ENCODE peak calls at places on chromosomes 2 and 18, in eight cellular contexts. One of them, this sample, is unnamed. For H3K4me1, the result is how much of the 10 kb centered on the place peaks cover.

GRCh38 chr2:8679827-8680731 is 1.8 kb upstream of the ID2 start:
- DNase-seq in mammary epithelial cell: no peak
- DNase-seq in upper lobe of right lung: peak
- DNase-seq in psoas muscle: no peak
- DNase-seq in MM.1S: no peak
- DNase-seq in tibial artery: peak
- DNase-seq in hepatocyte: peak
- DNase-seq in heart right ventricle: peak
- DNase-seq in this sample: peak

GRCh38 chr2:207619764-207620203 is 5.4 kb downstream of the METTL21A start:
- DNase-seq in mammary epithelial cell: no peak
- DNase-seq in upper lobe of right lung: no peak
- DNase-seq in psoas muscle: no peak
- DNase-seq in MM.1S: no peak
- DNase-seq in tibial artery: no peak
- DNase-seq in hepatocyte: no peak
- DNase-seq in heart right ventricle: no peak
- DNase-seq in this sample: no peak

GRCh38 chr2:180006236-180006635 is 861 bp downstream of the CWC22 start:
- DNase-seq in mammary epithelial cell: no peak
- DNase-seq in upper lobe of right lung: no peak
- DNase-seq in psoas muscle: no peak
- DNase-seq in MM.1S: no peak
- DNase-seq in tibial artery: no peak
- DNase-seq in hepatocyte: no peak
- DNase-seq in heart right ventricle: no peak
- DNase-seq in this sample: no peak

GRCh38 chr2:191459158-191459557 is 214.0 kb downstream of the MYO1B start:
- DNase-seq in mammary epithelial cell: no peak
- DNase-seq in upper lobe of right lung: no peak
- DNase-seq in psoas muscle: no peak
- DNase-seq in MM.1S: no peak
- DNase-seq in tibial artery: no peak
- DNase-seq in hepatocyte: no peak
- DNase-seq in heart right ventricle: no peak
- DNase-seq in this sample: no peak

GRCh38 chr2:181312515-181312927 is 144.7 kb upstream of the ITGA4 start:
- DNase-seq in mammary epithelial cell: no peak
- DNase-seq in upper lobe of right lung: no peak
- DNase-seq in psoas muscle: no peak
- DNase-seq in MM.1S: peak
- DNase-seq in tibial artery: no peak
- DNase-seq in hepatocyte: no peak
- DNase-seq in heart right ventricle: no peak
- DNase-seq in this sample: no peak

GRCh38 chr2:46202453-46202852 is 94.8 kb upstream of the EPAS1 start:
- DNase-seq in mammary epithelial cell: no peak
- DNase-seq in upper lobe of right lung: no peak
- DNase-seq in psoas muscle: no peak
- DNase-seq in MM.1S: no peak
- DNase-seq in tibial artery: no peak
- DNase-seq in hepatocyte: no peak
- DNase-seq in heart right ventricle: no peak
- DNase-seq in this sample: no peak

GRCh38 chr2:169276045-169276444 is 86.3 kb downstream of the LRP2 start:
- DNase-seq in mammary epithelial cell: peak
- DNase-seq in upper lobe of right lung: no peak
- DNase-seq in psoas muscle: no peak
- DNase-seq in MM.1S: peak
- DNase-seq in tibial artery: no peak
- DNase-seq in hepatocyte: no peak
- DNase-seq in heart right ventricle: no peak
- DNase-seq in this sample: peak

GRCh38 chr2:76640905-76641304 is 881.3 kb downstream of the LRRTM4 start:
- DNase-seq in mammary epithelial cell: peak
- DNase-seq in upper lobe of right lung: no peak
- DNase-seq in psoas muscle: no peak
- DNase-seq in MM.1S: no peak
- DNase-seq in tibial artery: no peak
- DNase-seq in hepatocyte: no peak
- DNase-seq in heart right ventricle: no peak
- DNase-seq in this sample: no peak

GRCh38 chr2:86622878-86623548 is 652 bp downstream of the RNF103 start:
- DNase-seq in mammary epithelial cell: peak
- DNase-seq in upper lobe of right lung: peak
- DNase-seq in psoas muscle: peak
- DNase-seq in MM.1S: peak
- DNase-seq in tibial artery: peak
- DNase-seq in hepatocyte: peak
- DNase-seq in heart right ventricle: peak
- DNase-seq in this sample: peak

GRCh38 chr2:69781321-69782248 is 39.7 kb downstream of the ANXA4 start:
- DNase-seq in mammary epithelial cell: no peak
- DNase-seq in upper lobe of right lung: no peak
- DNase-seq in psoas muscle: no peak
- DNase-seq in MM.1S: no peak
- DNase-seq in tibial artery: no peak
- DNase-seq in hepatocyte: peak
- DNase-seq in heart right ventricle: no peak
- DNase-seq in this sample: peak

GRCh38 chr18:22504665-22505064 is 87.0 kb upstream of the CTAGE1 start:
- DNase-seq in mammary epithelial cell: peak
- DNase-seq in upper lobe of right lung: no peak
- DNase-seq in psoas muscle: no peak
- DNase-seq in MM.1S: no peak
- DNase-seq in tibial artery: no peak
- DNase-seq in hepatocyte: no peak
- DNase-seq in heart right ventricle: no peak
- DNase-seq in this sample: no peak

GRCh38 chr18:46253498-46253897 is 149.3 kb downstream of the HAUS1 start:
- DNase-seq in mammary epithelial cell: peak
- DNase-seq in upper lobe of right lung: no peak
- DNase-seq in psoas muscle: peak
- DNase-seq in MM.1S: no peak
- DNase-seq in tibial artery: peak
- DNase-seq in hepatocyte: no peak
- DNase-seq in heart right ventricle: no peak
- DNase-seq in this sample: no peak

GRCh38 chr18:13120967-13121586 is 97.5 kb upstream of the LDLRAD4 start:
- DNase-seq in mammary epithelial cell: no peak
- DNase-seq in upper lobe of right lung: no peak
- DNase-seq in psoas muscle: no peak
- DNase-seq in MM.1S: no peak
- DNase-seq in tibial artery: no peak
- DNase-seq in hepatocyte: no peak
- DNase-seq in heart right ventricle: no peak
- DNase-seq in this sample: no peak

GRCh38 chr2:35428548-35428947 is 927.0 kb upstream of the CRIM1 start:
- DNase-seq in mammary epithelial cell: peak
- DNase-seq in upper lobe of right lung: no peak
- DNase-seq in psoas muscle: no peak
- DNase-seq in MM.1S: peak
- DNase-seq in tibial artery: no peak
- DNase-seq in hepatocyte: peak
- DNase-seq in heart right ventricle: peak
- DNase-seq in this sample: no peak

GRCh38 chr2:72007402-72007801 is 140.3 kb downstream of the CYP26B1 start:
- DNase-seq in mammary epithelial cell: no peak
- DNase-seq in upper lobe of right lung: peak
- DNase-seq in psoas muscle: no peak
- DNase-seq in MM.1S: no peak
- DNase-seq in tibial artery: no peak
- DNase-seq in hepatocyte: peak
- DNase-seq in heart right ventricle: no peak
- DNase-seq in this sample: no peak

GRCh38 chr2:6909431-6910385 is 7.5 kb upstream of the RNF144A start:
- DNase-seq in mammary epithelial cell: no peak
- DNase-seq in upper lobe of right lung: no peak
- DNase-seq in psoas muscle: no peak
- DNase-seq in MM.1S: peak
- DNase-seq in tibial artery: no peak
- DNase-seq in hepatocyte: no peak
- DNase-seq in heart right ventricle: no peak
- DNase-seq in this sample: peak

GRCh38 chr2:110662560-110662959 is 15.3 kb downstream of the BUB1 start:
- DNase-seq in mammary epithelial cell: no peak
- DNase-seq in upper lobe of right lung: no peak
- DNase-seq in psoas muscle: no peak
- DNase-seq in MM.1S: no peak
- DNase-seq in tibial artery: no peak
- DNase-seq in hepatocyte: no peak
- DNase-seq in heart right ventricle: no peak
- DNase-seq in this sample: no peak

GRCh38 chr2:72112421-72112820 is 35.2 kb downstream of the CYP26B1 start:
- DNase-seq in mammary epithelial cell: peak
- DNase-seq in upper lobe of right lung: no peak
- DNase-seq in psoas muscle: no peak
- DNase-seq in MM.1S: no peak
- DNase-seq in tibial artery: no peak
- DNase-seq in hepatocyte: no peak
- DNase-seq in heart right ventricle: no peak
- DNase-seq in this sample: no peak

GRCh38 chr2:219687882-219688559 is 60.6 kb downstream of the SLC4A3 start:
- DNase-seq in mammary epithelial cell: peak
- DNase-seq in upper lobe of right lung: no peak
- DNase-seq in psoas muscle: no peak
- DNase-seq in MM.1S: no peak
- DNase-seq in tibial artery: no peak
- DNase-seq in hepatocyte: no peak
- DNase-seq in heart right ventricle: no peak
- DNase-seq in this sample: peak

GRCh38 chr18:68462766-68463165 is 252.1 kb downstream of the TMX3 start:
- DNase-seq in mammary epithelial cell: no peak
- DNase-seq in upper lobe of right lung: no peak
- DNase-seq in psoas muscle: no peak
- DNase-seq in MM.1S: no peak
- DNase-seq in tibial artery: no peak
- DNase-seq in hepatocyte: no peak
- DNase-seq in heart right ventricle: no peak
- DNase-seq in this sample: no peak

GRCh38 chr2:20398956-20399567 is 47.8 kb upstream of the RHOB start:
- DNase-seq in mammary epithelial cell: peak
- DNase-seq in upper lobe of right lung: no peak
- DNase-seq in psoas muscle: no peak
- DNase-seq in MM.1S: no peak
- DNase-seq in tibial artery: no peak
- DNase-seq in hepatocyte: no peak
- DNase-seq in heart right ventricle: no peak
- DNase-seq in this sample: no peak

GRCh38 chr2:8064608-8065007 is 617.2 kb upstream of the ID2 start:
- DNase-seq in mammary epithelial cell: no peak
- DNase-seq in upper lobe of right lung: no peak
- DNase-seq in psoas muscle: no peak
- DNase-seq in MM.1S: no peak
- DNase-seq in tibial artery: no peak
- DNase-seq in hepatocyte: no peak
- DNase-seq in heart right ventricle: no peak
- DNase-seq in this sample: no peak

GRCh38 chr2:174008720-174009119 is 43.5 kb upstream of the SP3 start:
- DNase-seq in mammary epithelial cell: no peak
- DNase-seq in upper lobe of right lung: no peak
- DNase-seq in psoas muscle: no peak
- DNase-seq in MM.1S: no peak
- DNase-seq in tibial artery: no peak
- DNase-seq in hepatocyte: no peak
- DNase-seq in heart right ventricle: no peak
- DNase-seq in this sample: no peak
- H3K4me1 ChIP-seq in mammary epithelial cell: under half
- H3K4me1 ChIP-seq in upper lobe of right lung: under half
- H3K4me1 ChIP-seq in psoas muscle: under half
- H3K4me1 ChIP-seq in MM.1S: under half
- H3K4me1 ChIP-seq in tibial artery: under half
- H3K4me1 ChIP-seq in hepatocyte: under half
- H3K4me1 ChIP-seq in heart right ventricle: half or more
- H3K4me1 ChIP-seq in this sample: under half

DNA sequence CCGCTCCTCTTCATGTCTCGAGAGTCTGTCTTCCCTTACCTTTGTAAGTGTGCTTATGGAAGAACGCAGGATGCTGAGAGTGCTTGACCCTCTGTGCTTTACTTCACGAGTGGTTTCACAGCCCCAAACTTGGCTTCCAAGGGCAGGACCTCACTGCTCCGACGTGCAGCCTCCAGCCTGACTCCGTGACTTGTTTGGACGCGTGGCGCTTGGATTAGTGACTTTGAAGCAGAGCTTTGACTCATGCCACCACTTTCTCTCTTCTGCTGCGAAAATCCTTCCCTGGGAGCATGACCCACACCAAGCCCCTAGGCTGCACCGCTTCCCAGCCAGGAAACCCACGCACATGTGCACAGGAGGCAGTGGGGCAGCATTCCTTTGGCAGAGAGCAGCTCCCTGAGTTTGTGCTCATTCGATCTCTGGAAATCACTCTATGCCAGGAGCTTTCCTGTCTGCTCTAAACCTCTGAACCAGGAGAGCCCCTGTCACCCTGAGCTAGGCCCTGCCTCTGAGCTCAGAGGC is 207.8 kb upstream of the HS6ST1 start:
- DNase-seq in mammary epithelial cell: no peak
- DNase-seq in upper lobe of right lung: no peak
- DNase-seq in psoas muscle: no peak
- DNase-seq in MM.1S: no peak
- DNase-seq in tibial artery: no peak
- DNase-seq in hepatocyte: no peak
- DNase-seq in heart right ventricle: no peak
- DNase-seq in this sample: no peak
- H3K27ac ChIP-seq in mammary epithelial cell: no peak
- H3K27ac ChIP-seq in upper lobe of right lung: no peak
- H3K27ac ChIP-seq in psoas muscle: no peak
- H3K27ac ChIP-seq in MM.1S: no peak
- H3K27ac ChIP-seq in tibial artery: no peak
- H3K27ac ChIP-seq in hepatocyte: no peak
- H3K27ac ChIP-seq in heart right ventricle: no peak
- H3K27ac ChIP-seq in this sample: no peak

DNA sequence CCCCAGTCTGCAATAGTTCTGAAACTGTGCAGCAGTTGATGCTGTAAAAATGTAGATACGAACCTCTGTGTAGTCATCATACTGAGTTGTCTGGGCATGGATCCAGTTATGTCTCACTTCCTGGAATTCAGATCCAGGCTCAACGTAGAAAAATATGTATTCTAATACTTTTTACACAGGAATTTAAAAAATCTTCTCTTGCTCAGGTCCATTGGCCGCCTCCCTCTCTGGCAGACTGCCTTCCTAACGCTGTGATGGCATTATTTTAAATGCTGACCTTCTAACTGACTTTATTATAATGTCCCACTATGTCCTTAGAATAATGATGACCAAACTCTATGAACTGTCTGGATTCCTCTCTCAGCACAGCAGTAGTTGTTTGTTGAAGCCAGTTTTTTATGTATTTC is 119.6 kb downstream of the FEZ2 start:
- DNase-seq in mammary epithelial cell: peak
- DNase-seq in upper lobe of right lung: no peak
- DNase-seq in psoas muscle: no peak
- DNase-seq in MM.1S: no peak
- DNase-seq in tibial artery: no peak
- DNase-seq in hepatocyte: peak
- DNase-seq in heart right ventricle: no peak
- DNase-seq in this sample: no peak
- H3K4me1 ChIP-seq in mammary epithelial cell: under half
- H3K4me1 ChIP-seq in upper lobe of right lung: under half
- H3K4me1 ChIP-seq in psoas muscle: under half
- H3K4me1 ChIP-seq in MM.1S: under half
- H3K4me1 ChIP-seq in tibial artery: under half
- H3K4me1 ChIP-seq in hepatocyte: under half
- H3K4me1 ChIP-seq in heart right ventricle: under half
- H3K4me1 ChIP-seq in this sample: under half

GRCh38 chr18:79156330-79156729 is 87.1 kb downstream of the ATP9B start:
- DNase-seq in mammary epithelial cell: no peak
- DNase-seq in upper lobe of right lung: no peak
- DNase-seq in psoas muscle: no peak
- DNase-seq in MM.1S: no peak
- DNase-seq in tibial artery: no peak
- DNase-seq in hepatocyte: peak
- DNase-seq in heart right ventricle: no peak
- DNase-seq in this sample: peak
- H3K27ac ChIP-seq in mammary epithelial cell: no peak
- H3K27ac ChIP-seq in upper lobe of right lung: peak
- H3K27ac ChIP-seq in psoas muscle: no peak
- H3K27ac ChIP-seq in MM.1S: peak
- H3K27ac ChIP-seq in tibial artery: no peak
- H3K27ac ChIP-seq in hepatocyte: peak
- H3K27ac ChIP-seq in heart right ventricle: no peak
- H3K27ac ChIP-seq in this sample: peak